ENCODE peak calls at places on chromosomes 12 and 14, in six cellular contexts. M is mesenchymal stem cell, R is hepatocyte, B is ovary, X is neural progenitor cell, L is left ventricle myocardium inferior. A is an unnamed sample.

GRCh38 chr12:53940448-53941014 is 1.9 kb downstream of the HOXC13 start:
- DNase-seq in R (no peak), M (no peak), L (no peak), B (no peak), X (no peak), A (no peak)

GRCh38 chr12:22866406-22866805 is 241.4 kb downstream of the ETNK1 start:
- DNase-seq in L (no peak), X (no peak), M (no peak), B (no peak), R (no peak), A (no peak)

GRCh38 chr12:52818376-52818775 is 4.5 kb upstream of the KRT4 start:
- DNase-seq in R (peak; percentile 29), L (no peak), B (no peak), X (peak; percentile 87), M (no peak), A (no peak)

GRCh38 chr12:26712892-26713291 is 120.1 kb downstream of the ITPR2 start:
- DNase-seq in X (peak; percentile 3), B (no peak), M (no peak), L (no peak), R (no peak), A (no peak)

GRCh38 chr12:92059976-92060375 is 85.7 kb downstream of the BTG1 start:
- DNase-seq in L (no peak), X (no peak), R (no peak), M (peak; percentile 85), B (no peak), A (no peak)

GRCh38 chr12:16726879-16727278 is 120.9 kb upstream of the LMO3 start:
- DNase-seq in X (no peak), B (no peak), M (no peak), L (no peak), R (no peak), A (no peak)

GRCh38 chr14:30142216-30142615 is 214.6 kb upstream of the PRKD1 start:
- DNase-seq in X (no peak), M (no peak), B (no peak), R (no peak), L (no peak), A (peak; percentile 1)

GRCh38 chr12:100988278-100988625 is 193.7 kb downstream of the ANO4 start:
- DNase-seq in X (peak; percentile 29), L (no peak), R (no peak), M (no peak), B (no peak), A (no peak)

GRCh38 chr12:131363841-131364425 is 347.0 kb upstream of the SFSWAP start:
- DNase-seq in X (no peak), M (no peak), L (no peak), R (no peak), B (no peak), A (no peak)

GRCh38 chr14:92224348-92224954 is 98.5 kb upstream of the SLC24A4 start:
- DNase-seq in B (no peak), X (no peak), M (no peak), R (no peak), L (no peak), A (no peak)

GRCh38 chr12:26047401-26048226 is 77.2 kb downstream of the BHLHE41 start:
- DNase-seq in B (no peak), R (no peak), L (no peak), X (peak; percentile 43), M (no peak), A (no peak)

GRCh38 chr12:122980192-122981035 is at the start of gene ARL6IP4:
- DNase-seq in L (peak; percentile 69), B (peak; percentile 63), X (peak; percentile 80), R (peak; percentile 82), M (peak; percentile 70), A (no peak)

GRCh38 chr12:14410841-14411569 is 45.5 kb downstream of the ATF7IP start:
- DNase-seq in B (no peak), X (no peak), M (peak; percentile 49), R (no peak), L (no peak), A (no peak)

GRCh38 chr12:89051065-89051677 is 301.1 kb downstream of the DUSP6 start:
- DNase-seq in R (peak; percentile 68), M (peak; percentile 70), L (no peak), X (peak; percentile 72), B (no peak), A (peak; percentile 23)

GRCh38 chr12:6914246-6914947 is at the start of gene ENO2:
- DNase-seq in R (peak; percentile 86), X (peak; percentile 79), L (peak; percentile 79), B (peak; percentile 84), M (peak; percentile 73), A (no peak)

GRCh38 chr12:21183721-21184275 is 52.8 kb downstream of the SLCO1B1 start:
- DNase-seq in B (no peak), R (no peak), L (no peak), M (no peak), X (no peak), A (no peak)

GRCh38 chr12:113056631-113057488 is at the start of gene DTX1:
- DNase-seq in M (no peak), B (no peak), R (no peak), L (peak; percentile 43), X (peak; percentile 60), A (no peak)

GRCh38 chr12:120830052-120830940 is 73.9 kb downstream of the SPPL3 start:
- DNase-seq in X (no peak), L (no peak), R (no peak), M (peak; percentile 39), B (no peak), A (no peak)

GRCh38 chr14:27077181-27077738 is 479.4 kb upstream of the NOVA1 start:
- DNase-seq in B (no peak), X (no peak), L (no peak), R (no peak), M (no peak), A (no peak)

GRCh38 chr12:14207946-14208612 is 157.4 kb upstream of the ATF7IP start:
- DNase-seq in L (no peak), R (peak; percentile 74), B (no peak), M (no peak), X (no peak), A (no peak)

GRCh38 chr14:86035882-86036281 is 505.9 kb downstream of the FLRT2 start:
- DNase-seq in B (no peak), M (peak; percentile 24), R (peak; percentile 30), X (peak; percentile 34), L (no peak), A (no peak)

GRCh38 chr12:2845280-2845679 is 10.4 kb upstream of the NRIP2 start:
- DNase-seq in R (no peak), L (peak; percentile 28), B (peak; percentile 71), M (peak; percentile 88), X (peak; percentile 37), A (no peak)

GRCh38 chr12:96401061-96401871 is 1.0 kb upstream of the CDK17 start:
- DNase-seq in M (peak; percentile 93), B (peak; percentile 31), L (no peak), R (peak; percentile 67), X (peak; percentile 4), A (peak; percentile 60)

GRCh38 chr14:78383060-78383459 is 212.9 kb downstream of the NRXN3 start:
- DNase-seq in M (no peak), R (no peak), B (no peak), X (no peak), L (no peak), A (no peak)

DNA sequence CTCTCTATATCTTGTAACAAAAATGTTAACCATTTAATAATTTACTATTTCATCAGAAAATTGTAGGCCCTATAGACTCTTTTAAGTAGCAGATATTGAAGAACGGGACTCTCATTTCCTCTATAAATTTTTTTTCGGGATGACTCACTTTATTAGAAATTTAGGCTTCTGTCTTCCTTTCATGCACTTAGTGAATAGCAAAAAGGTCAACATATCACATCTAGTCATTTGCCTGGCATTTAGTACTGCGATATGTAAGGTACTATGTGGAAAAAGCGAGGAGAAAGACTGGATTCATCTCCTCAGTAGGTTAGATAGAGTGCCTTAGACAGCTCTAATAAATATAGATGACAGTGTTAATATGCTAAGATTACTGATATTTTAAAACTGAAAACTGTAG is 166.3 kb upstream of the PTPRQ start:
- DNase-seq in R (no peak), X (no peak), M (no peak), B (no peak), L (no peak), A (no peak)
- H3K4me3 ChIP-seq in R (no peak overlapping the region), X (no peak overlapping the region), M (no peak overlapping the region), B (no peak overlapping the region), L (no peak overlapping the region), A (no peak overlapping the region)

DNA sequence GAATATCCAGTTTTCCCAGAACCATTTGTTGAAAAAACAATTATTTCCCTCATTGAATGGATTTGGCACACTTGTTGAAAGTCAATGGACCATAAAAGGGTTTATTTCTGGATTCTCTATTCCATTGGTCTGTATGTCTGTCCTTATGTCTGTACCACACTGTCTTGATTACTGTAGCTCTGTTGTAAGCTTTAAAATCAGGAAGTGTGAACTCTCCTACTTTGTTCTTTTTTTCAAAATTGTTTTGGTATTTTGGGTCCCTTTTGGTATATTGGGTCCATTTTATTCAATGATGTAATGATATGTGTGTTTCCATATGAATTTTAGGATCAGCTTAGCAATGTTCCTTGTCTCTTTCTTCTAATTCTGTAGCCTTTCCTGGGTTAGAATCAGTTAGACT is 64.8 kb downstream of the PPP2R5C start:
- DNase-seq in R (no peak), L (no peak), B (no peak), X (no peak), M (no peak), A (no peak)
- H3K36me3 ChIP-seq in R (no peaks in the 10 kb centered on the region), L (no peaks in the 10 kb centered on the region), B (no peaks in the 10 kb centered on the region), X (no peaks in the 10 kb centered on the region), M (peaks cover 12% of the 10 kb centered on the region), A (peaks cover 2% of the 10 kb centered on the region)

GRCh38 chr14:36505892-36506731 is 13.9 kb downstream of the NKX2-1 start:
- DNase-seq in X (peak; percentile 82), B (no peak), L (no peak), M (no peak), R (no peak), A (no peak)

GRCh38 chr14:36504805-36505192 is 15.2 kb downstream of the NKX2-1 start:
- DNase-seq in B (no peak), M (no peak), R (no peak), L (no peak), X (peak; percentile 86), A (no peak)

GRCh38 chr14:36505193-36505815 is 14.7 kb downstream of the NKX2-1 start:
- DNase-seq in L (no peak), R (peak; percentile 23), M (no peak), B (no peak), X (peak; percentile 72), A (no peak)

GRCh38 chr14:36503771-36504741 is 16.0 kb downstream of the NKX2-1 start:
- DNase-seq in L (no peak), R (peak; percentile 23), X (peak; percentile 79), M (no peak), B (no peak), A (no peak)

GRCh38 chr14:36502558-36503508 is 17.2 kb downstream of the NKX2-1 start:
- DNase-seq in X (no peak), L (no peak), R (no peak), B (no peak), M (no peak), A (no peak)
- H3K27me3 ChIP-seq in X (peaks cover 100% of the 10 kb centered on the region), L (peaks cover 100% of the 10 kb centered on the region), R (peaks cover 98% of the 10 kb centered on the region), B (no peaks in the 10 kb centered on the region), M (peaks cover 92% of the 10 kb centered on the region), A (peaks cover 30% of the 10 kb centered on the region)

GRCh38 chr12:12757121-12757520 is 28.3 kb upstream of the APOLD1 start:
- DNase-seq in R (no peak), M (no peak), X (no peak), B (no peak), L (no peak), A (no peak)

GRCh38 chr12:12764824-12765223 is 20.6 kb upstream of the APOLD1 start:
- DNase-seq in B (no peak), L (no peak), R (no peak), X (no peak), M (no peak), A (no peak)

GRCh38 chr12:12755923-12756322 is 29.5 kb upstream of the APOLD1 start:
- DNase-seq in X (no peak), R (no peak), B (no peak), L (no peak), M (no peak), A (no peak)

GRCh38 chr12:12759234-12759915 is 26.1 kb upstream of the APOLD1 start:
- DNase-seq in L (no peak), X (no peak), M (no peak), B (no peak), R (no peak), A (no peak)
- H3K4me3 ChIP-seq in L (no peak overlapping the region), X (no peak overlapping the region), M (no peak overlapping the region), B (no peak overlapping the region), R (no peak overlapping the region), A (no peak overlapping the region)

A was measured in BJ.